ENCODE peak calls at places on chromosome 15, in nine cellular contexts. X, P, F, N, L, J, U, S and Z are unnamed samples. For H3K27me3, the result is how much of the 10 kb centered on the place peaks cover.

GRCh38 chr15:99476413-99477222 is 89.2 kb upstream of the MEF2A start:
- DNase-seq in X (peak), P (no peak), F (no peak), N (peak), L (no peak), J (peak), U (peak), S (peak), Z (peak)

GRCh38 chr15:55741592-55742497 is 1.1 kb downstream of the PRTG start:
- DNase-seq in X (peak), P (peak), F (peak), N (no peak), L (peak), J (no peak), U (peak), S (peak), Z (peak)

GRCh38 chr15:52408823-52409222 is 113.2 kb upstream of the MYO5C start:
- DNase-seq in X (no peak), P (no peak), F (no peak), N (no peak), L (no peak), J (no peak), U (no peak), S (no peak), Z (peak)

GRCh38 chr15:101156509-101157159 is 95.2 kb downstream of the CHSY1 start:
- DNase-seq in X (no peak), P (no peak), F (no peak), N (no peak), L (no peak), J (no peak), U (no peak), S (no peak), Z (no peak)

GRCh38 chr15:83287541-83288027 is 3.1 kb upstream of the BNC1 start:
- DNase-seq in X (no peak), P (no peak), F (no peak), N (peak), L (no peak), J (peak), U (peak), S (no peak), Z (peak)

GRCh38 chr15:81785679-81786078 is 260.1 kb downstream of the MEX3B start:
- DNase-seq in X (no peak), P (no peak), F (no peak), N (no peak), L (no peak), J (no peak), U (no peak), S (no peak), Z (no peak)

GRCh38 chr15:49815937-49816336 is 195.1 kb downstream of the DTWD1 start:
- DNase-seq in X (peak), P (no peak), F (no peak), N (no peak), L (no peak), J (peak), U (no peak), S (no peak), Z (no peak)

GRCh38 chr15:57962887-57963286 is 102.6 kb downstream of the ALDH1A2 start:
- DNase-seq in X (no peak), P (no peak), F (no peak), N (no peak), L (no peak), J (no peak), U (no peak), S (no peak), Z (no peak)

GRCh38 chr15:95511680-95512079 is 818.8 kb upstream of the NR2F2 start:
- DNase-seq in X (no peak), P (no peak), F (no peak), N (no peak), L (no peak), J (peak), U (no peak), S (no peak), Z (peak)

GRCh38 chr15:75673426-75674247 is 25.9 kb downstream of the SNX33 start:
- DNase-seq in X (peak), P (no peak), F (no peak), N (no peak), L (peak), J (peak), U (peak), S (no peak), Z (no peak)

GRCh38 chr15:61128343-61128742 is 100.8 kb downstream of the RORA start:
- DNase-seq in X (no peak), P (no peak), F (no peak), N (no peak), L (no peak), J (no peak), U (no peak), S (no peak), Z (no peak)

GRCh38 chr15:89794627-89795241 is 18.6 kb downstream of the MESP2 start:
- DNase-seq in X (peak), P (no peak), F (no peak), N (no peak), L (peak), J (peak), U (peak), S (no peak), Z (peak)

GRCh38 chr15:80801891-80802680 is 22.9 kb downstream of the CEMIP start:
- DNase-seq in X (peak), P (no peak), F (no peak), N (no peak), L (peak), J (peak), U (peak), S (no peak), Z (peak)

GRCh38 chr15:66662522-66662921 is 39.5 kb upstream of the SMAD6 start:
- DNase-seq in X (no peak), P (no peak), F (no peak), N (no peak), L (no peak), J (no peak), U (no peak), S (peak), Z (no peak)

GRCh38 chr15:92770641-92771040 is 115.1 kb upstream of the FAM174B start:
- DNase-seq in X (no peak), P (no peak), F (no peak), N (no peak), L (no peak), J (no peak), U (peak), S (no peak), Z (no peak)

GRCh38 chr15:82530006-82530405 is 10.3 kb downstream of the RPS17 start:
- DNase-seq in X (no peak), P (peak), F (no peak), N (no peak), L (no peak), J (no peak), U (no peak), S (no peak), Z (no peak)

GRCh38 chr15:61275901-61276300 is 46.8 kb upstream of the RORA start:
- DNase-seq in X (no peak), P (no peak), F (peak), N (no peak), L (no peak), J (no peak), U (no peak), S (no peak), Z (no peak)

GRCh38 chr15:29090617-29091466 is 178.8 kb downstream of the NSMCE3 start:
- DNase-seq in X (no peak), P (peak), F (no peak), N (no peak), L (no peak), J (peak), U (no peak), S (peak), Z (peak)

GRCh38 chr15:82894971-82895520 is 57.5 kb downstream of the HOMER2 start:
- DNase-seq in X (no peak), P (no peak), F (no peak), N (no peak), L (no peak), J (peak), U (no peak), S (peak), Z (no peak)

DNA sequence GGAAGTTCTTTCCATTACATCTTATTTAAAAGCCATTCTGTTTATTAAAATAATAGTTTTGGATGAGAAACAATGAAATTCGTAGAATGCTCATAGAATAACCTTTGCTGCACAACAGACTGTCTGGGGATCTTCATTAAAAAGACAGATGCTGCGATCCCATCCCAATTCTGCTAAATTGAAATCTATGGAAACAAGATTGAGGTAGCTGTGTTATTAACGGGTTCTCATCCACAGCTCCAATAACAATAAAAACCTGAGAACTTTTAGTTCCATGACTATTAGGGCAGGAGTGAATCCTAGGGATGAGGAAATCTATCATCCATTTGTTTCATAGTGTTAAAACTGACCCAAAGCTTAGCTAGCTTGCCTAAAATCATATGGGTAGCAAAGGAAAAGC is 2.5 kb upstream of the GJD2 start:
- DNase-seq in X (no peak), P (no peak), F (no peak), N (no peak), L (no peak), J (no peak), U (no peak), S (no peak), Z (no peak)
- H3K27me3 ChIP-seq in X (under half), P (under half), F (under half), N (half or more), L (under half), J (half or more), U (under half), S (half or more), Z (half or more)

GRCh38 chr15:33448961-33449611 is 138.3 kb downstream of the RYR3 start:
- DNase-seq in X (no peak), P (no peak), F (no peak), N (no peak), L (no peak), J (no peak), U (no peak), S (no peak), Z (peak)
- H3K27me3 ChIP-seq in X (under half), P (under half), F (under half), N (under half), L (under half), J (under half), U (under half), S (under half), Z (half or more)

GRCh38 chr15:63833246-63833696 is 477 bp downstream of the HERC1 start:
- DNase-seq in X (peak), P (peak), F (peak), N (no peak), L (peak), J (peak), U (peak), S (peak), Z (peak)
- H3K27me3 ChIP-seq in X (under half), P (under half), F (under half), N (under half), L (under half), J (under half), U (under half), S (under half), Z (under half)

DNA sequence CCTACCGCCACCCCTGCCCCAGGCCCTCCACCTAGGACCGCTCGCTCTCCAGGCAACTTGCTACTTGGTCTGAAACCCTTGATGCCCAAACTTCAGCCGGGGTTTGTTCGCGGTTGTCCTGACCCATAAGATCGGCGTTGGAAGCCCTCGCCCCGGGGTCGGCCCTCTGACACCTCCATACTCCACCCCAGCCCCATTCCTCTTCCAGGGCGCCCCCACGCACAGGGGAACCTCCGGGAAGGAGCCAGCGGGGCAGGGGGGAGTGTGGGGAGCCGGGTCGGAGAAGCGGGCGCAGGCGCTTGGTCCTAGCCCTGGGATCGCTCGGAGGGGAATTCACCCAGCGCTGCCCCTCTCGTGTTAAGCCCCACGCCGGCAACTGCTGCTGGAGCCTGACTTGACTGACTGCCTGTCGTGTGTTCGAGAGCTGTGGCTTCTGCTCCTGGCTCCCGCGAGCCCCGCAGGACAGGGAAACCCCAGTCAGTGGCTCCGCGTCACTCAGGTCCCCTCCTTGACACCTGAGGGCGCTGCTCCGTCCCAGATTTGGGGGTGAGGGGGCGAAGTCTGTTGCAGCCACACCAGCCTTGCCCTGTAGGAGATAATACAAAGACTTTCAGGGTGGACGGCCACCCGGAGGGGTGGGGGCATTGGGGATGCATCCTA is 675 bp downstream of the RYR3 start:
- DNase-seq in X (no peak), P (peak), F (no peak), N (no peak), L (peak), J (peak), U (no peak), S (peak), Z (no peak)
- H3K27me3 ChIP-seq in X (under half), P (under half), F (under half), N (under half), L (under half), J (half or more), U (under half), S (under half), Z (half or more)

DNA sequence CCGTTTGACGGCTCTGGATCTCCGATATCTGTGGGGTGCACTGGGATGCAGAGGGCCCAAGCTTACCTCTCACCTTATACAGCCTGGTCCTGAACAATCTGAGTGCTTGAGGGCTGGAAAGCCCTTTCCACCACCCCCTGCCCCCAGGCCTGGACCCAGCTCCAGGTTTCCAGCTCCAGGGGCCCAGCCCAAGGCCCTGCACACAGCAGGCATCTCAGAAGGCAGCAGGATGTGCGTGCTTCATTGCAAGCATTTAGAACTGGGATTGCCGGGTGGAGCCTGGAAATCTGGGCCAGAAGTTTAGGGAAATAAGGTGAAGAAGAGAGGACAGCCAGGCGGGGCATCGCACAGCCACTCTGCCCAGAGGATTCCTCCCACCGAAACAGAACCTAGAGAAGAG is 25.6 kb downstream of the CCDC33 start:
- DNase-seq in X (peak), P (no peak), F (no peak), N (no peak), L (no peak), J (no peak), U (no peak), S (no peak), Z (no peak)
- H3K27me3 ChIP-seq in X (under half), P (under half), F (under half), N (half or more), L (under half), J (under half), U (half or more), S (under half), Z (under half)

GRCh38 chr15:40286794-40287193 is 3.9 kb upstream of the ANKRD63 start:
- DNase-seq in X (no peak), P (no peak), F (no peak), N (no peak), L (no peak), J (no peak), U (no peak), S (no peak), Z (no peak)

GRCh38 chr15:40283615-40284306 is 897 bp upstream of the ANKRD63 start:
- DNase-seq in X (peak), P (no peak), F (no peak), N (no peak), L (no peak), J (no peak), U (no peak), S (peak), Z (no peak)

GRCh38 chr15:40285151-40285898 is 2.5 kb upstream of the ANKRD63 start:
- DNase-seq in X (peak), P (no peak), F (no peak), N (no peak), L (no peak), J (peak), U (peak), S (no peak), Z (no peak)

GRCh38 chr15:40287968-40288367 is 5.1 kb upstream of the ANKRD63 start:
- DNase-seq in X (peak), P (no peak), F (no peak), N (no peak), L (no peak), J (peak), U (no peak), S (no peak), Z (no peak)

DNA sequence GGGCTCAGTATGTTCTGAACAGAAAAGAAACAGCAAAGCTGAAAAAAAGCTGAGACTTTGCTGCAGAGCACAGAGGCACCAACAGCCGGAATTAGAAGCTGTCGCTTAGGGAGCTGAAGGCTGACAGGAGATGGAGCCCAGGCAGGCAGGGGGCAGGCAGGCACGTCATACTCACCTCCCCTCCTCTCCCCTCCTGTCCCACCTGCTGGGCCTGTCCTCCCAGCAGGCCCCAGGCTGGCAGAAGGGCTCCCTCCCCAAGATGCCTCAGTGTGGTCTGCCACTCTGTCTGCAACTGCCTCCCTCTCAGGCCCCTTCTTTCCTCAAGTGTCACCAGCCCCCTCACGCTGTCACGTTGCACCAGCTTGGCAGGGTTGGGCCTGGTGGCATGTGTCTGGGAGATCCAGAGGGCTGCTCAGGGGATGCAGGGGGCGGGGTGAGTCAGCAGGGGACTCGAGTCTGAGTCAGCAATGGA is 3.2 kb upstream of the ANKRD63 start:
- DNase-seq in X (peak), P (no peak), F (no peak), N (no peak), L (no peak), J (peak), U (no peak), S (no peak), Z (no peak)
- H3K27me3 ChIP-seq in X (under half), P (under half), F (under half), N (half or more), L (under half), J (under half), U (under half), S (half or more), Z (under half)

GRCh38 chr15:71581406-71581930 is 228.9 kb upstream of the NR2E3 start:
- DNase-seq in X (no peak), P (no peak), F (no peak), N (no peak), L (no peak), J (peak), U (no peak), S (no peak), Z (no peak)
- H3K27me3 ChIP-seq in X (under half), P (under half), F (under half), N (under half), L (under half), J (under half), U (under half), S (under half), Z (under half)

DNA sequence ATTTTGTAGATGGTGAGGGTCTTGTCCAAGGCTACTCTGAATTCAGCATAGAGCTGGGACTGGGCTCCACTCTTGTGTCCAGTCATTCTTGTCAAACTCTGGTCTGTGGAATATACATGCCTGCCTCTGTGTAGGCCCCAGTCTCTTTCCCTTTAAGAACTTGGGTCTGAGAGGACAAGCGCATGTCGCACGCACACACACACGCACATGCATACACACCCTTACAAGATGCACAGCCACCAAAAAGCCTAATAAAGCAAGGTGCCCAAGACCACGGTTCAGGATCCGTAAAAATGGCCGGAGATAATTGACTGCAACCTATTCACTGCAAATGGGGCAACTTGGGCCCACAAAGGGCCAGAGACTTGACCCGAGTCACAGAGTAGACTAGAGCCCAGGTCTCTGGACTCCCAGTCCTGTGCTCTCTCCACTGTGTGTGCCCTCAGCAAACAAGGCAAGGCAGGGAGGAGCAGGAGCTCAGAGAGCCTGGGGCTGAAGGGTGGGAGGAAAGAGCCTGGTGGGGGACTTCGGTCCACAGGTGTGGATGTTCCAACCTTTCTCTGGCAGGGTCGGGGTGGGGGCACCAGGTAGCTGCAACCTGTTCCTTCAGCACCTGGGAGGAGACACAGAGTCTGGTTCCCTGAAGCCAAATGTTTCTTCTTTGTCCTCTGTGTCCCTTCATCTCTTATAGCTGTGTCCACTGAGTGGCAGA is 914 bp upstream of the PAQR5 start:
- DNase-seq in X (no peak), P (no peak), F (no peak), N (no peak), L (no peak), J (no peak), U (no peak), S (no peak), Z (no peak)
- H3K27me3 ChIP-seq in X (under half), P (under half), F (under half), N (under half), L (under half), J (under half), U (under half), S (half or more), Z (under half)

GRCh38 chr15:42123546-42123945 is 29.2 kb upstream of the PLA2G4D start:
- DNase-seq in X (no peak), P (no peak), F (no peak), N (no peak), L (no peak), J (no peak), U (no peak), S (no peak), Z (no peak)

GRCh38 chr15:42121021-42121420 is 26.7 kb upstream of the PLA2G4D start:
- DNase-seq in X (no peak), P (no peak), F (no peak), N (no peak), L (no peak), J (no peak), U (no peak), S (no peak), Z (no peak)

GRCh38 chr15:42121667-42122066 is 27.3 kb upstream of the PLA2G4D start:
- DNase-seq in X (no peak), P (no peak), F (no peak), N (no peak), L (no peak), J (no peak), U (no peak), S (no peak), Z (no peak)

GRCh38 chr15:42120285-42120684 is 25.9 kb upstream of the PLA2G4D start:
- DNase-seq in X (no peak), P (no peak), F (no peak), N (no peak), L (no peak), J (no peak), U (no peak), S (no peak), Z (no peak)

GRCh38 chr15:42118650-42119531 is 24.5 kb upstream of the PLA2G4D start:
- DNase-seq in X (no peak), P (no peak), F (no peak), N (no peak), L (no peak), J (peak), U (no peak), S (peak), Z (peak)
- H3K27me3 ChIP-seq in X (under half), P (under half), F (under half), N (under half), L (under half), J (half or more), U (under half), S (under half), Z (under half)